ENCODE peak calls at places on chromosome 17, in nine cellular contexts. One of them, this sample, is unnamed.

GRCh38 chr17:46802831-46803230 is 15.7 kb downstream of the WNT3 start:
- DNase-seq in uterus: no peak
- DNase-seq in nephron progenitor cell: no peak
- DNase-seq in tibial nerve: no peak
- DNase-seq in fibroblast of lung: no peak
- DNase-seq in AG04449: no peak
- DNase-seq in epithelial cell of proximal tubule: no peak
- DNase-seq in heart right ventricle: no peak
- DNase-seq in colonic mucosa: no peak
- DNase-seq in this sample: no peak

GRCh38 chr17:29283496-29283895 is 10.5 kb downstream of the NUFIP2 start:
- DNase-seq in uterus: no peak
- DNase-seq in nephron progenitor cell: no peak
- DNase-seq in tibial nerve: no peak
- DNase-seq in fibroblast of lung: no peak
- DNase-seq in AG04449: no peak
- DNase-seq in epithelial cell of proximal tubule: no peak
- DNase-seq in heart right ventricle: no peak
- DNase-seq in colonic mucosa: no peak
- DNase-seq in this sample: no peak

GRCh38 chr17:30906101-30906911 is at the start of gene TEFM:
- DNase-seq in uterus: peak; percentile 80
- DNase-seq in nephron progenitor cell: peak; percentile 89
- DNase-seq in tibial nerve: peak; percentile 68
- DNase-seq in fibroblast of lung: peak; percentile 94
- DNase-seq in AG04449: peak; percentile 41
- DNase-seq in epithelial cell of proximal tubule: peak; percentile 64
- DNase-seq in heart right ventricle: peak; percentile 90
- DNase-seq in colonic mucosa: peak; percentile 92
- DNase-seq in this sample: peak; percentile 98

GRCh38 chr17:44557653-44558285 is 485 bp downstream of the FZD2 start:
- DNase-seq in uterus: peak; percentile 36
- DNase-seq in nephron progenitor cell: peak; percentile 68
- DNase-seq in tibial nerve: no peak
- DNase-seq in fibroblast of lung: peak; percentile 73
- DNase-seq in AG04449: no peak
- DNase-seq in epithelial cell of proximal tubule: no peak
- DNase-seq in heart right ventricle: peak; percentile 13
- DNase-seq in colonic mucosa: no peak
- DNase-seq in this sample: no peak

GRCh38 chr17:81996757-81997441 is 19.5 kb downstream of the ASPSCR1 start:
- DNase-seq in uterus: no peak
- DNase-seq in nephron progenitor cell: no peak
- DNase-seq in tibial nerve: no peak
- DNase-seq in fibroblast of lung: no peak
- DNase-seq in AG04449: no peak
- DNase-seq in epithelial cell of proximal tubule: no peak
- DNase-seq in heart right ventricle: no peak
- DNase-seq in colonic mucosa: no peak
- DNase-seq in this sample: no peak

GRCh38 chr17:8019665-8020064 is 17.2 kb downstream of the GUCY2D start:
- DNase-seq in uterus: no peak
- DNase-seq in nephron progenitor cell: no peak
- DNase-seq in tibial nerve: no peak
- DNase-seq in fibroblast of lung: no peak
- DNase-seq in AG04449: no peak
- DNase-seq in epithelial cell of proximal tubule: no peak
- DNase-seq in heart right ventricle: no peak
- DNase-seq in colonic mucosa: no peak
- DNase-seq in this sample: no peak

GRCh38 chr17:76472258-76472645 is 4.8 kb downstream of the AANAT start:
- DNase-seq in uterus: no peak
- DNase-seq in nephron progenitor cell: no peak
- DNase-seq in tibial nerve: no peak
- DNase-seq in fibroblast of lung: no peak
- DNase-seq in AG04449: no peak
- DNase-seq in epithelial cell of proximal tubule: no peak
- DNase-seq in heart right ventricle: no peak
- DNase-seq in colonic mucosa: no peak
- DNase-seq in this sample: no peak

GRCh38 chr17:45120558-45120957 is 11.8 kb downstream of the PLCD3 start:
- DNase-seq in uterus: no peak
- DNase-seq in nephron progenitor cell: no peak
- DNase-seq in tibial nerve: no peak
- DNase-seq in fibroblast of lung: no peak
- DNase-seq in AG04449: no peak
- DNase-seq in epithelial cell of proximal tubule: no peak
- DNase-seq in heart right ventricle: no peak
- DNase-seq in colonic mucosa: no peak
- DNase-seq in this sample: no peak

GRCh38 chr17:6546069-6546718 is 10.2 kb downstream of the PITPNM3 start:
- DNase-seq in uterus: no peak
- DNase-seq in nephron progenitor cell: no peak
- DNase-seq in tibial nerve: no peak
- DNase-seq in fibroblast of lung: peak; percentile 55
- DNase-seq in AG04449: no peak
- DNase-seq in epithelial cell of proximal tubule: no peak
- DNase-seq in heart right ventricle: no peak
- DNase-seq in colonic mucosa: no peak
- DNase-seq in this sample: no peak

GRCh38 chr17:18141210-18141803 is 32.8 kb downstream of the MYO15A start:
- DNase-seq in uterus: peak; percentile 47
- DNase-seq in nephron progenitor cell: peak; percentile 34
- DNase-seq in tibial nerve: no peak
- DNase-seq in fibroblast of lung: peak; percentile 70
- DNase-seq in AG04449: no peak
- DNase-seq in epithelial cell of proximal tubule: no peak
- DNase-seq in heart right ventricle: peak; percentile 46
- DNase-seq in colonic mucosa: peak; percentile 55
- DNase-seq in this sample: no peak

GRCh38 chr17:81666092-81666341 is 388 bp downstream of the OXLD1 start:
- DNase-seq in uterus: no peak
- DNase-seq in nephron progenitor cell: no peak
- DNase-seq in tibial nerve: no peak
- DNase-seq in fibroblast of lung: peak; percentile 22
- DNase-seq in AG04449: no peak
- DNase-seq in epithelial cell of proximal tubule: no peak
- DNase-seq in heart right ventricle: no peak
- DNase-seq in colonic mucosa: peak; percentile 30
- DNase-seq in this sample: peak; percentile 61

GRCh38 chr17:71023631-71024030 is 854.3 kb downstream of the KCNJ2 start:
- DNase-seq in uterus: no peak
- DNase-seq in nephron progenitor cell: peak; percentile 57
- DNase-seq in tibial nerve: no peak
- DNase-seq in fibroblast of lung: peak; percentile 20
- DNase-seq in AG04449: no peak
- DNase-seq in epithelial cell of proximal tubule: peak; percentile 6
- DNase-seq in heart right ventricle: no peak
- DNase-seq in colonic mucosa: no peak
- DNase-seq in this sample: no peak

GRCh38 chr17:50331085-50331791 is 14.7 kb upstream of the XYLT2 start:
- DNase-seq in uterus: no peak
- DNase-seq in nephron progenitor cell: no peak
- DNase-seq in tibial nerve: no peak
- DNase-seq in fibroblast of lung: peak; percentile 84
- DNase-seq in AG04449: peak; percentile 68
- DNase-seq in epithelial cell of proximal tubule: peak; percentile 60
- DNase-seq in heart right ventricle: no peak
- DNase-seq in colonic mucosa: no peak
- DNase-seq in this sample: no peak

GRCh38 chr17:39927928-39928867 is 666 bp downstream of the LRRC3C start:
- DNase-seq in uterus: peak; percentile 57
- DNase-seq in nephron progenitor cell: peak; percentile 32
- DNase-seq in tibial nerve: no peak
- DNase-seq in fibroblast of lung: no peak
- DNase-seq in AG04449: no peak
- DNase-seq in epithelial cell of proximal tubule: no peak
- DNase-seq in heart right ventricle: peak; percentile 62
- DNase-seq in colonic mucosa: peak; percentile 54
- DNase-seq in this sample: no peak

GRCh38 chr17:45314761-45315549 is 1.9 kb downstream of the MAP3K14 start:
- DNase-seq in uterus: no peak
- DNase-seq in nephron progenitor cell: no peak
- DNase-seq in tibial nerve: no peak
- DNase-seq in fibroblast of lung: no peak
- DNase-seq in AG04449: no peak
- DNase-seq in epithelial cell of proximal tubule: no peak
- DNase-seq in heart right ventricle: no peak
- DNase-seq in colonic mucosa: no peak
- DNase-seq in this sample: no peak

GRCh38 chr17:63966646-63967265 is 6.0 kb downstream of the SCN4A start:
- DNase-seq in uterus: no peak
- DNase-seq in nephron progenitor cell: no peak
- DNase-seq in tibial nerve: no peak
- DNase-seq in fibroblast of lung: no peak
- DNase-seq in AG04449: no peak
- DNase-seq in epithelial cell of proximal tubule: no peak
- DNase-seq in heart right ventricle: no peak
- DNase-seq in colonic mucosa: no peak
- DNase-seq in this sample: no peak

GRCh38 chr17:2054740-2055493 is at the start of gene HIC1:
- DNase-seq in uterus: peak; percentile 83
- DNase-seq in nephron progenitor cell: peak; percentile 82
- DNase-seq in tibial nerve: peak; percentile 71
- DNase-seq in fibroblast of lung: peak; percentile 76
- DNase-seq in AG04449: no peak
- DNase-seq in epithelial cell of proximal tubule: no peak
- DNase-seq in heart right ventricle: peak; percentile 79
- DNase-seq in colonic mucosa: peak; percentile 71
- DNase-seq in this sample: no peak

GRCh38 chr17:7064248-7064647 is 15.8 kb downstream of the CLEC10A start:
- DNase-seq in uterus: no peak
- DNase-seq in nephron progenitor cell: no peak
- DNase-seq in tibial nerve: no peak
- DNase-seq in fibroblast of lung: no peak
- DNase-seq in AG04449: no peak
- DNase-seq in epithelial cell of proximal tubule: no peak
- DNase-seq in heart right ventricle: no peak
- DNase-seq in colonic mucosa: no peak
- DNase-seq in this sample: peak; percentile 49

GRCh38 chr17:41324180-41325075 is 8.9 kb upstream of the KRTAP17-1 start:
- DNase-seq in uterus: no peak
- DNase-seq in nephron progenitor cell: no peak
- DNase-seq in tibial nerve: no peak
- DNase-seq in fibroblast of lung: no peak
- DNase-seq in AG04449: no peak
- DNase-seq in epithelial cell of proximal tubule: no peak
- DNase-seq in heart right ventricle: no peak
- DNase-seq in colonic mucosa: no peak
- DNase-seq in this sample: no peak
- TF ChIP-seq CTCF in uterus: no peak
- TF ChIP-seq CTCF in nephron progenitor cell: peak; percentile 8
- TF ChIP-seq CTCF in tibial nerve: no peak
- TF ChIP-seq CTCF in fibroblast of lung: no peak
- TF ChIP-seq CTCF in AG04449: peak; percentile 11
- TF ChIP-seq CTCF in epithelial cell of proximal tubule: peak; percentile 58
- TF ChIP-seq CTCF in heart right ventricle: peak; percentile 19
- TF ChIP-seq CTCF in colonic mucosa: no peak
- TF ChIP-seq CTCF in this sample: peak; percentile 55

GRCh38 chr17:41417576-41418015 is 6.8 kb downstream of the KRT37 start:
- DNase-seq in uterus: no peak
- DNase-seq in nephron progenitor cell: no peak
- DNase-seq in tibial nerve: no peak
- DNase-seq in fibroblast of lung: no peak
- DNase-seq in AG04449: no peak
- DNase-seq in epithelial cell of proximal tubule: no peak
- DNase-seq in heart right ventricle: no peak
- DNase-seq in colonic mucosa: no peak
- DNase-seq in this sample: no peak
- TF ChIP-seq CTCF in uterus: no peak
- TF ChIP-seq CTCF in nephron progenitor cell: peak; percentile 40
- TF ChIP-seq CTCF in tibial nerve: no peak
- TF ChIP-seq CTCF in fibroblast of lung: no peak
- TF ChIP-seq CTCF in AG04449: peak; percentile 9
- TF ChIP-seq CTCF in epithelial cell of proximal tubule: peak; percentile 55
- TF ChIP-seq CTCF in heart right ventricle: peak; percentile 20
- TF ChIP-seq CTCF in colonic mucosa: peak; percentile 33
- TF ChIP-seq CTCF in this sample: peak; percentile 37

DNA sequence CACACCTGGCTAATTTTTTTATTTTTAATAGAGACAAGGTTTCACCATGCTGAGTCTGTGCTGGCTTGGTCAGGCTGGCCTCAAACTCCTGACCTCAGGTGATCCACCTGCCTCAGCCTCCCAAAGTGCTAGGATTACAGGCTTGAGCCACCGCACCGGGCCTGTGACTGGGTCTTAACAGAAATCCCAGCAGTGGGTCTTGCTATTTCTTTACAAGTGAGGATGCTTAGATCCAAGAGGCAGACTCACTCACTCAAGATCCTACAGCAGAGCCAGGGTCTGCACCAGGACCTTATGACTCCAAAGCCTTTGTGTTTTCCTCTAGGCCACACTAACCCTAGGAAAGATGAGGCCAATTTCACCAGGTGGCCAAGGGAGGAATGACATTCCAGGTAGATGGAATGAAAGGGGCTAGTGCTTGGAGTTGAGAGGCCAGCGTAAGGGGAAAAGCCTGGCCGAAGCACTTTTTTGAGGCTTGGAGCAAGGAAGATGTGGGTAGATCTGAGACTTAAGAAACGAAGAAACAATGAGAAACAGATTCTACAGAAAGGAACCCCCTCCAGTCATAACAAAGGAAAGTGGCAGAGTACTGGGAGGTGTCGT is 5.7 kb upstream of the STAT5A start:
- DNase-seq in uterus: no peak
- DNase-seq in nephron progenitor cell: no peak
- DNase-seq in tibial nerve: no peak
- DNase-seq in fibroblast of lung: no peak
- DNase-seq in AG04449: no peak
- DNase-seq in epithelial cell of proximal tubule: no peak
- DNase-seq in heart right ventricle: no peak
- DNase-seq in colonic mucosa: no peak
- DNase-seq in this sample: no peak
- TF ChIP-seq CTCF in uterus: no peak
- TF ChIP-seq CTCF in nephron progenitor cell: no peak
- TF ChIP-seq CTCF in tibial nerve: no peak
- TF ChIP-seq CTCF in fibroblast of lung: no peak
- TF ChIP-seq CTCF in AG04449: no peak
- TF ChIP-seq CTCF in epithelial cell of proximal tubule: no peak
- TF ChIP-seq CTCF in heart right ventricle: no peak
- TF ChIP-seq CTCF in colonic mucosa: no peak
- TF ChIP-seq CTCF in this sample: no peak

DNA sequence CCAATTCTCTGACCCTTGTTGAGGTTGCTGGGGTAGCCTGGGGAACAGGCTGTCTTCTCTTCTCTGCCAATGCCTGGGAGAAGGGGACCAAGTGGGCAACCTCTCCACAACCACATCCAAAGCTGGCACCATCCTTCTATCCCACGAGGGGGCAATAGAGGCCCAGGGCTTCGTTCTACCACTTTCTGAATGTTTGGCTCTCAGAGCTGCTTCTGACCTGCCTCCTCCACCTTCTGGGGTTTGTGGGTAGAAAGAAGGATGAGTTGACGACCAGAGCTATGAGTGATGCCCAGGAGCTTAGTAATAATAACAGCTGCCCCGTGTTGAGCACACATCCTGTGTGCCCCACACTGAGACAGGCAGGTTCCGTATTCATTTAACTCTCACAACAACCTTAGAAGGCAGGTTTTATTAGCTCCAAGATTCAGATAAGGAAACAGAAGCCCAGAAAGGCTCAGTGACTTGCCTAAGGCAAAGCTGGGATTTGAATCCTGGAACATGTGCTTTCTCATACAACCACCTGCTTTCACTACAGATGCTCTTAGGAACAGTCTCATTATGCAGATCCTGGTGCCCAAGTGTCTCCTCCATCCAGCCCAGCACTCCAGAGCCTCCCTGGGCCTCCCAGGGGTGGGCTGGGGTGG is 11.1 kb downstream of the TSPOAP1 start:
- DNase-seq in uterus: peak; percentile 22
- DNase-seq in nephron progenitor cell: peak; percentile 47
- DNase-seq in tibial nerve: no peak
- DNase-seq in fibroblast of lung: peak; percentile 51
- DNase-seq in AG04449: peak; percentile 17
- DNase-seq in epithelial cell of proximal tubule: no peak
- DNase-seq in heart right ventricle: no peak
- DNase-seq in colonic mucosa: peak; percentile 64
- DNase-seq in this sample: peak; percentile 34
- TF ChIP-seq CTCF in uterus: peak; percentile 24
- TF ChIP-seq CTCF in nephron progenitor cell: peak; percentile 67
- TF ChIP-seq CTCF in tibial nerve: peak; percentile 48
- TF ChIP-seq CTCF in fibroblast of lung: peak; percentile 93
- TF ChIP-seq CTCF in AG04449: peak; percentile 85
- TF ChIP-seq CTCF in epithelial cell of proximal tubule: peak; percentile 87
- TF ChIP-seq CTCF in heart right ventricle: peak; percentile 76
- TF ChIP-seq CTCF in colonic mucosa: peak; percentile 77
- TF ChIP-seq CTCF in this sample: peak; percentile 81

This sample was measured in chondrocyte.